ENCODE peak calls at places on chromosomes 11 and 22, in five cellular contexts. A, O, N, Y and L are unnamed samples.

GRCh38 chr22:46963672-46964545 is 201.5 kb downstream of the TBC1D22A start:
- DNase-seq in A (no peak), O (no peak), N (no peak), Y (no peak), L (no peak)

GRCh38 chr22:30694171-30694637 is 470 bp upstream of the OSBP2 start:
- DNase-seq in A (peak; percentile 54), O (peak; percentile 56), N (peak; percentile 67), Y (peak; percentile 21), L (peak; percentile 41)

GRCh38 chr11:69867076-69868002 is 48.1 kb upstream of the FGF3 start:
- DNase-seq in A (peak; percentile 77), O (no peak), N (no peak), Y (no peak), L (peak; percentile 42)

GRCh38 chr11:35815556-35816315 is 128.1 kb upstream of the LDLRAD3 start:
- DNase-seq in A (no peak), O (no peak), N (no peak), Y (no peak), L (peak; percentile 69)

GRCh38 chr22:35835998-35836691 is 118.5 kb downstream of the APOL5 start:
- DNase-seq in A (peak; percentile 93), O (peak; percentile 64), N (peak; percentile 19), Y (peak; percentile 80), L (peak; percentile 76)

GRCh38 chr11:1204381-1205101 is 18.3 kb upstream of the MUC5B start:
- DNase-seq in A (no peak), O (no peak), N (no peak), Y (no peak), L (no peak)

GRCh38 chr11:116082256-116082655 is 578.0 kb upstream of the CADM1 start:
- DNase-seq in A (peak; percentile 32), O (no peak), N (no peak), Y (no peak), L (no peak)

GRCh38 chr22:43630451-43630850 is 181.7 kb downstream of the EFCAB6 start:
- DNase-seq in A (no peak), O (no peak), N (no peak), Y (no peak), L (no peak)

GRCh38 chr11:81548123-81548522 is 1185.5 kb downstream of the FAM181B start:
- DNase-seq in A (no peak), O (no peak), N (no peak), Y (no peak), L (no peak)

GRCh38 chr11:78050964-78051831 is 12.5 kb upstream of the THRSP start:
- DNase-seq in A (peak; percentile 82), O (no peak), N (peak; percentile 54), Y (peak; percentile 81), L (peak; percentile 56)

GRCh38 chr11:3341298-3341697 is 37.6 kb downstream of the ZNF195 start:
- DNase-seq in A (peak; percentile 36), O (peak; percentile 50), N (peak; percentile 74), Y (peak; percentile 27), L (peak; percentile 36)

GRCh38 chr22:47622541-47622940 is 860.1 kb downstream of the TBC1D22A start:
- DNase-seq in A (no peak), O (peak; percentile 26), N (no peak), Y (no peak), L (no peak)